ENCODE peak calls at places on chromosomes 16 and 17, in six cellular contexts. V is HCT116, K is H1, J is SK-N-SH, O is GM12878, M is K562. I is an unnamed sample.

GRCh38 chr16:67563708-67564468 is 1.6 kb downstream of the CTCF start:
- DNase-seq in V (no peak), K (no peak), J (peak; percentile 16), O (no peak), M (no peak), I (no peak)

GRCh38 chr16:62408760-62409159 is 372.5 kb upstream of the CDH8 start:
- DNase-seq in V (no peak), K (peak; percentile 53), J (no peak), O (no peak), M (no peak), I (no peak)

GRCh38 chr16:61892531-61892930 is 143.7 kb downstream of the CDH8 start:
- DNase-seq in V (no peak), K (no peak), J (no peak), O (no peak), M (no peak), I (no peak)

GRCh38 chr17:73586921-73587680 is 57.1 kb downstream of the SDK2 start:
- DNase-seq in V (peak; percentile 8), K (no peak), J (peak; percentile 90), O (no peak), M (peak; percentile 51), I (no peak)

GRCh38 chr16:26772503-26772902 is 294.2 kb upstream of the C16orf82 start:
- DNase-seq in V (no peak), K (no peak), J (no peak), O (no peak), M (no peak), I (no peak)

GRCh38 chr16:65375651-65376050 is 253.8 kb upstream of the CDH11 start:
- DNase-seq in V (no peak), K (no peak), J (no peak), O (no peak), M (no peak), I (no peak)

GRCh38 chr16:24611310-24611709 is 71.9 kb downstream of the RBBP6 start:
- DNase-seq in V (no peak), K (no peak), J (no peak), O (no peak), M (no peak), I (no peak)

GRCh38 chr17:15453782-15454181 is 13.6 kb downstream of the CDRT4 start:
- DNase-seq in V (no peak), K (no peak), J (no peak), O (no peak), M (no peak), I (no peak)

GRCh38 chr16:62755938-62756337 is 719.7 kb upstream of the CDH8 start:
- DNase-seq in V (no peak), K (no peak), J (no peak), O (no peak), M (no peak), I (no peak)

GRCh38 chr17:40564195-40564882 is 933 bp downstream of the CCR7 start:
- DNase-seq in V (no peak), K (no peak), J (no peak), O (no peak), M (no peak), I (no peak)

GRCh38 chr16:53893731-53894435 is 189.9 kb downstream of the FTO start:
- DNase-seq in V (no peak), K (no peak), J (no peak), O (no peak), M (no peak), I (no peak)

DNA sequence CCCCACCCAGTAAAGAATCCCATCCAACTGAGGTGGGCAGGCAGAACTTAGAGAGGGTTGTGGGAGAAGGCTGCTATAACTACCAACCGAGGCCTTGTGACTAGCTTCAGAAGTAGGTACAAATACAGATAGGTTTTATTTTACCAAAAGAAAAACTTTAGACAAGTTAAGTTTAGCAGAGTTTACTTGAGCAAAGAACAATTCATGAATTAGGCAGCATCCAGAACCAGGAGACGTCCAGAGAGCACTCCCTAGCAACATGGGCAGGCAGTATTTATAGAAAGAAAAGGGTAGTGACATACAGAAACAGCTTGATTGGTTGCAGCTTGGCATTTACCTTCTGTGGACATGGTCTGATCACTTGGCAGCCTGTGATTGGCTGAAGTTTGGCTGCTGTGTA is 42.1 kb downstream of the SLFN5 start:
- DNase-seq in V (no peak), K (no peak), J (no peak), O (no peak), M (no peak), I (no peak)
- TF ChIP-seq YY1 in V (no peak), K (no peak), J (no peak), O (no peak), M (no peak), I (no peak)

GRCh38 chr17:42778570-42778969 is 1.8 kb upstream of the WNK4 start:
- DNase-seq in V (no peak), K (no peak), J (no peak), O (no peak), M (no peak), I (no peak)

GRCh38 chr17:42781639-42782401 is 1.4 kb downstream of the WNK4 start:
- DNase-seq in V (no peak), K (no peak), J (peak; percentile 38), O (no peak), M (no peak), I (no peak)

GRCh38 chr17:42780816-42781638 is 617 bp downstream of the WNK4 start:
- DNase-seq in V (no peak), K (no peak), J (no peak), O (no peak), M (no peak), I (no peak)

GRCh38 chr17:42779304-42779941 is 987 bp upstream of the WNK4 start:
- DNase-seq in V (no peak), K (no peak), J (no peak), O (no peak), M (no peak), I (no peak)

DNA sequence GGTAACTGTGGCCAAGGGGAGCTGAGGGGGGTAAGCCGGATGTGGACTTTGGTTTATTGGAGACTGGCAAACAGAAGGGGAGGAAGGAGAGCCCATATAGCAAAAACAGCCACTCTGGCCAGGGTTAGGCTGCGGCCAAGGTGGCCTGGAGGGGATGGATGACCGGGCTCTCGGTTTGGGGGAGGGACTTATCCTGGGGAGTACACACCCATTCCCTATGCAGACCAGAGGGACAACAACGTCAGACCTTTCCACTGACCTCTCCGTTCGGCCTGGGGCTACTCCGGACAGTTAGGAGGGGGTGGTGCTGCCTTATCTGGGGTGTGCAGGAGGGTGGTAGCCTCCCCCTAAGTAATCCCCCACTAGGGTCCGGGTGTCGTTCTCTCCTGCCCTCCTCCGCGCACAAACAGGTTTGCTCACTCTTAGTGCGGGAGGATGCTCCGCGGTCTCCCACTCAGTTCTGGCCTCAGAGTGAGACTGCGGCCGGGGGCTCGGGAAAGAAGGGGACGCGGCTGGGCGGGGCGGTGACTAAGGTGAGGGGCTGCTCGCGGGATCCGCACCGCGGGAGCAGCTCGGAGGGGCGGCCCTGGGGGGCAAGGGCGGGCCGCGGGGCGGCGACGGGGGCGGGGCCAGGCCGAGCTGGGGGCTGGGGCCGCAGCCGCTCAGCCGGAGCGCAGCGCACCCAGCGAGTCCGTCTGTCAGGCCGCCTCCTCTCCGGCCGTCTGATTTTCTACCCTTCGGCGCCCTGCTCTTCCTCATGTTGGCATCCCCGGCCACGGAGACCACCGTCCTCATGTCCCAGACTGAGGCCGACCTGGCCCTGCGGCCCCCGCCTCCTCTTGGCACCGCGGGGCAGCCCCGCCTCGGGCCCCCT is at the start of gene WNK4:
- DNase-seq in V (no peak), K (no peak), J (peak; percentile 89), O (no peak), M (peak; percentile 93), I (no peak)
- H3K4me3 ChIP-seq in V (no peak within 1 kb of the TSS), K (peak within 1 kb of the TSS; percentile 38), J (peak within 1 kb of the TSS; percentile 84), O (no peak within 1 kb of the TSS), M (peak within 1 kb of the TSS; percentile 53), I (peak within 1 kb of the TSS; percentile 56)

DNA sequence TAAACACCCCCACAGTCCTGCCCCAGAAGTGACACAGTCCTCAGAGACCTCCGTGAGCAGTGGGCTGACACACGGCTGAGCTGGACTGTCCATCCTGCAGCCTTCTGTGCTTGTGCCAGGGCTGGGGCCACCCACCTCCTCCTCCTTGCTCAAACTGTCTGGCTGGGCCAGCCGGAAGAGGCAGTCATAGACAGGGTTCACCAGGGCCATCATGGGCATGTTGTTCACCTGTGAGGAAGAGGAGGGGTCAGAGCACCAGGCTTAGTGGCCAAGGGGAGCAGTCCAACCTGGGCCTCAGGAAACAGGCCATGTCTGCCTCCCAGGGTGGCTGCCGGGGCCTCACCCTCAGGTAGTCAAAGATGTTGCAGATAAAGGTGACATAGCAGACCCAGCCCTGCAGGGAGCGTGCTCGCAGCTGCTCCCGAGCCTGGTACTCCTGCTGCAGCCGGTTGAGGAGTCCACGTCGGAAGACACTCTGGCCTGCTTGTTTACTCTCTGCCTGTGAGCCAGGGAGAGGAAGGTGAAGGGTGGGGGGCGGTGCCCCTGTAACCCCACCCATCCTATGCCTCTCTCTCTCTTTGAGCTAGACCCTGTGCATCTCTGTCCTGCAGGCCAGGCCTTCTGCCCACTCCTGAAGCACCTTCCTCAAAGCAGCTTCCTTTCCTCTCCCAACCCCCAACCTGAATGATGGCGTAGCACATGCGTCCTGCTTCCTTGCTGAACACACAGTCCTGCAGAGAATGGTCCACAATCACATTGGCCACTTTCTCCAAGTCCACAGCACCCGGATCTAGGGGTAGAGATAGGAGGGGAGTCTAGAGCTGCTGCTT is 3.4 kb downstream of the MIF4GD start:
- DNase-seq in V (no peak), K (peak; percentile 67), J (peak; percentile 21), O (no peak), M (peak; percentile 58), I (no peak)
- TF ChIP-seq YY1 in V (no peak), K (no peak), J (no peak), O (no peak), M (no peak), I (no peak)

DNA sequence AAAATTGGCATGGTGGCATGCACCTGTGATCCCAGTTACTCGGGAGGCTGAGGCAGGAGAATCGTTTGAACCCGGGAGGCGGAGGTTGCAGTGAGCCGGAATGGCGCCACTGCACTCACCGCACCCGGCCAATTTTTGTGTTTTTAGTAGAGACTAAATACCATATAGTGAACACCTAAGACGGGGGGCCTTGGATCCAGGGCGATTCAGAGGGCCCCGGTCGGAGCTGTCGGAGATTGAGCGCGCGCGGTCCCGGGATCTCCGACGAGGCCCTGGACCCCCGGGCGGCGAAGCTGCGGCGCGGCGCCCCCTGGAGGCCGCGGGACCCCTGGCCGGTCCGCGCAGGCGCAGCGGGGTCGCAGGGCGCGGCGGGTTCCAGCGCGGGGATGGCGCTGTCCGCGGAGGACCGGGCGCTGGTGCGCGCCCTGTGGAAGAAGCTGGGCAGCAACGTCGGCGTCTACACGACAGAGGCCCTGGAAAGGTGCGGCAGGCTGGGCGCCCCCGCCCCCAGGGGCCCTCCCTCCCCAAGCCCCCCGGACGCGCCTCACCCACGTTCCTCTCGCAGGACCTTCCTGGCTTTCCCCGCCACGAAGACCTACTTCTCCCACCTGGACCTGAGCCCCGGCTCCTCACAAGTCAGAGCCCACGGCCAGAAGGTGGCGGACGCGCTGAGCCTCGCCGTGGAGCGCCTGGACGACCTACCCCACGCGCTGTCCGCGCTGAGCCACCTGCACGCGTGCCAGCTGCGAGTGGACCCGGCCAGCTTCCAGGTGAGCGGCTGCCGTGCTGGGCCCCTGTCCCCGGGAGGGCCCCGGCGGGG is at the start of gene HBQ1:
- DNase-seq in V (no peak), K (no peak), J (peak; percentile 97), O (no peak), M (peak; percentile 85), I (no peak)
- H3K4me3 ChIP-seq in V (no peak within 1 kb of the TSS), K (peak within 1 kb of the TSS; percentile 23), J (peak within 1 kb of the TSS; percentile 56), O (no peak within 1 kb of the TSS), M (peak within 1 kb of the TSS; percentile 61), I (peak within 1 kb of the TSS; percentile 72)

GRCh38 chr17:51548125-51548524 is 287.8 kb downstream of the UTP18 start:
- DNase-seq in V (no peak), K (no peak), J (no peak), O (no peak), M (no peak), I (no peak)
- TF ChIP-seq YY1 in V (no peak), K (no peak), J (no peak), O (no peak), M (no peak), I (no peak)

GRCh38 chr16:49856741-49857330 is 924 bp upstream of the ZNF423 start:
- DNase-seq in V (peak; percentile 35), K (no peak), J (peak; percentile 92), O (no peak), M (peak; percentile 62), I (peak; percentile 81)
- H3K4me3 ChIP-seq in V (peak overlapping the region; percentile 63), K (peak overlapping the region; percentile 59), J (peak overlapping the region; percentile 62), O (no peak overlapping the region), M (no peak overlapping the region), I (peak overlapping the region; percentile 72)

I was measured in NT2/D1.